ENCODE peak calls at places on chromosomes 16 and 17, in six cellular contexts. One of them, this sample, is unnamed.

GRCh38 chr16:25546781-25547180 is 145.0 kb upstream of the HS3ST4 start:
- DNase-seq in foreskin keratinocyte: no peak
- DNase-seq in activated T-cell treated with anti-CD3 and anti-CD28 coated beads for 4 hours: no peak
- DNase-seq in tibial nerve: no peak
- DNase-seq in EL: no peak
- DNase-seq in heart right ventricle: no peak
- DNase-seq in this sample: no peak

GRCh38 chr17:41624208-41625101 is at the start of gene KRT17:
- DNase-seq in EL: no peak
- DNase-seq in foreskin keratinocyte: peak
- DNase-seq in tibial nerve: no peak
- DNase-seq in activated T-cell treated with anti-CD3 and anti-CD28 coated beads for 4 hours: no peak
- DNase-seq in heart right ventricle: no peak
- DNase-seq in this sample: no peak

GRCh38 chr17:3894927-3895343 is 2.1 kb upstream of the CAMKK1 start:
- DNase-seq in heart right ventricle: no peak
- DNase-seq in foreskin keratinocyte: no peak
- DNase-seq in activated T-cell treated with anti-CD3 and anti-CD28 coated beads for 4 hours: no peak
- DNase-seq in EL: peak
- DNase-seq in tibial nerve: no peak
- DNase-seq in this sample: no peak

GRCh38 chr16:89801800-89802199 is 14.6 kb downstream of the FANCA start:
- DNase-seq in foreskin keratinocyte: no peak
- DNase-seq in activated T-cell treated with anti-CD3 and anti-CD28 coated beads for 4 hours: no peak
- DNase-seq in EL: no peak
- DNase-seq in tibial nerve: no peak
- DNase-seq in heart right ventricle: no peak
- DNase-seq in this sample: no peak

GRCh38 chr16:69324013-69324531 is 6.3 kb downstream of the PDF start:
- DNase-seq in heart right ventricle: peak
- DNase-seq in activated T-cell treated with anti-CD3 and anti-CD28 coated beads for 4 hours: no peak
- DNase-seq in EL: peak
- DNase-seq in foreskin keratinocyte: no peak
- DNase-seq in tibial nerve: peak
- DNase-seq in this sample: no peak

GRCh38 chr16:13143551-13143950 is 242.2 kb downstream of the SHISA9 start:
- DNase-seq in activated T-cell treated with anti-CD3 and anti-CD28 coated beads for 4 hours: no peak
- DNase-seq in heart right ventricle: no peak
- DNase-seq in tibial nerve: no peak
- DNase-seq in foreskin keratinocyte: peak
- DNase-seq in EL: no peak
- DNase-seq in this sample: no peak

GRCh38 chr17:55219939-55220338 is 44.8 kb upstream of the HLF start:
- DNase-seq in tibial nerve: no peak
- DNase-seq in activated T-cell treated with anti-CD3 and anti-CD28 coated beads for 4 hours: no peak
- DNase-seq in EL: no peak
- DNase-seq in heart right ventricle: no peak
- DNase-seq in foreskin keratinocyte: no peak
- DNase-seq in this sample: no peak

GRCh38 chr16:71479420-71479819 is 9.7 kb downstream of the ZNF19 start:
- DNase-seq in foreskin keratinocyte: peak
- DNase-seq in heart right ventricle: no peak
- DNase-seq in EL: peak
- DNase-seq in tibial nerve: no peak
- DNase-seq in activated T-cell treated with anti-CD3 and anti-CD28 coated beads for 4 hours: no peak
- DNase-seq in this sample: no peak

GRCh38 chr17:71022758-71023157 is 853.4 kb downstream of the KCNJ2 start:
- DNase-seq in tibial nerve: no peak
- DNase-seq in heart right ventricle: no peak
- DNase-seq in EL: no peak
- DNase-seq in foreskin keratinocyte: no peak
- DNase-seq in activated T-cell treated with anti-CD3 and anti-CD28 coated beads for 4 hours: no peak
- DNase-seq in this sample: no peak

GRCh38 chr17:251531-251930 is 70.1 kb upstream of the DOC2B start:
- DNase-seq in EL: no peak
- DNase-seq in tibial nerve: no peak
- DNase-seq in activated T-cell treated with anti-CD3 and anti-CD28 coated beads for 4 hours: no peak
- DNase-seq in foreskin keratinocyte: no peak
- DNase-seq in heart right ventricle: no peak
- DNase-seq in this sample: no peak

GRCh38 chr17:12958786-12959185 is 59.0 kb downstream of the ELAC2 start:
- DNase-seq in activated T-cell treated with anti-CD3 and anti-CD28 coated beads for 4 hours: no peak
- DNase-seq in tibial nerve: no peak
- DNase-seq in EL: peak
- DNase-seq in foreskin keratinocyte: no peak
- DNase-seq in heart right ventricle: no peak
- DNase-seq in this sample: no peak

GRCh38 chr16:1341495-1342388 is 8.3 kb downstream of the BAIAP3 start:
- DNase-seq in foreskin keratinocyte: no peak
- DNase-seq in EL: no peak
- DNase-seq in heart right ventricle: no peak
- DNase-seq in activated T-cell treated with anti-CD3 and anti-CD28 coated beads for 4 hours: no peak
- DNase-seq in tibial nerve: no peak
- DNase-seq in this sample: no peak

GRCh38 chr16:70374213-70374612 is 27.5 kb downstream of the DDX19A start:
- DNase-seq in activated T-cell treated with anti-CD3 and anti-CD28 coated beads for 4 hours: no peak
- DNase-seq in foreskin keratinocyte: no peak
- DNase-seq in heart right ventricle: no peak
- DNase-seq in tibial nerve: no peak
- DNase-seq in EL: no peak
- DNase-seq in this sample: no peak

GRCh38 chr16:90031186-90031930 is 12.1 kb upstream of the DBNDD1 start:
- DNase-seq in EL: peak
- DNase-seq in heart right ventricle: no peak
- DNase-seq in foreskin keratinocyte: no peak
- DNase-seq in tibial nerve: no peak
- DNase-seq in activated T-cell treated with anti-CD3 and anti-CD28 coated beads for 4 hours: no peak
- DNase-seq in this sample: no peak

GRCh38 chr17:79461041-79461440 is 149.8 kb downstream of the RBFOX3 start:
- DNase-seq in EL: peak
- DNase-seq in activated T-cell treated with anti-CD3 and anti-CD28 coated beads for 4 hours: no peak
- DNase-seq in foreskin keratinocyte: peak
- DNase-seq in tibial nerve: no peak
- DNase-seq in heart right ventricle: no peak
- DNase-seq in this sample: no peak

GRCh38 chr16:19184823-19185509 is 16.9 kb downstream of the SYT17 start:
- DNase-seq in tibial nerve: no peak
- DNase-seq in EL: no peak
- DNase-seq in heart right ventricle: no peak
- DNase-seq in activated T-cell treated with anti-CD3 and anti-CD28 coated beads for 4 hours: no peak
- DNase-seq in foreskin keratinocyte: no peak
- DNase-seq in this sample: no peak

GRCh38 chr17:67491009-67491677 is 114.1 kb downstream of the PITPNC1 start:
- DNase-seq in heart right ventricle: peak
- DNase-seq in EL: peak
- DNase-seq in tibial nerve: peak
- DNase-seq in foreskin keratinocyte: no peak
- DNase-seq in activated T-cell treated with anti-CD3 and anti-CD28 coated beads for 4 hours: no peak
- DNase-seq in this sample: no peak

GRCh38 chr16:54422569-54422978 is 136.0 kb upstream of the IRX3 start:
- DNase-seq in foreskin keratinocyte: peak
- DNase-seq in EL: peak
- DNase-seq in activated T-cell treated with anti-CD3 and anti-CD28 coated beads for 4 hours: no peak
- DNase-seq in tibial nerve: no peak
- DNase-seq in heart right ventricle: no peak
- DNase-seq in this sample: no peak

GRCh38 chr17:49979748-49980479 is 10.9 kb downstream of the DLX4 start:
- DNase-seq in tibial nerve: no peak
- DNase-seq in foreskin keratinocyte: peak
- DNase-seq in activated T-cell treated with anti-CD3 and anti-CD28 coated beads for 4 hours: no peak
- DNase-seq in EL: no peak
- DNase-seq in heart right ventricle: no peak
- DNase-seq in this sample: no peak

GRCh38 chr16:31262084-31262483 is 2.3 kb downstream of the ITGAM start:
- DNase-seq in heart right ventricle: no peak
- DNase-seq in foreskin keratinocyte: no peak
- DNase-seq in EL: no peak
- DNase-seq in activated T-cell treated with anti-CD3 and anti-CD28 coated beads for 4 hours: no peak
- DNase-seq in tibial nerve: no peak
- DNase-seq in this sample: no peak

GRCh38 chr17:73531171-73531570 is 113.1 kb downstream of the SDK2 start:
- DNase-seq in foreskin keratinocyte: no peak
- DNase-seq in tibial nerve: no peak
- DNase-seq in activated T-cell treated with anti-CD3 and anti-CD28 coated beads for 4 hours: no peak
- DNase-seq in EL: no peak
- DNase-seq in heart right ventricle: no peak
- DNase-seq in this sample: no peak

GRCh38 chr16:5944971-5945370 is 847.4 kb upstream of the EEF2KMT start:
- DNase-seq in tibial nerve: no peak
- DNase-seq in activated T-cell treated with anti-CD3 and anti-CD28 coated beads for 4 hours: no peak
- DNase-seq in heart right ventricle: no peak
- DNase-seq in EL: no peak
- DNase-seq in foreskin keratinocyte: no peak
- DNase-seq in this sample: no peak

GRCh38 chr17:79991140-79991923 is 44.3 kb downstream of the TBC1D16 start:
- DNase-seq in tibial nerve: peak
- DNase-seq in heart right ventricle: peak
- DNase-seq in activated T-cell treated with anti-CD3 and anti-CD28 coated beads for 4 hours: peak
- DNase-seq in EL: peak
- DNase-seq in foreskin keratinocyte: peak
- DNase-seq in this sample: peak

GRCh38 chr16:84081446-84081989 is 35.2 kb downstream of the MBTPS1 start:
- DNase-seq in tibial nerve: no peak
- DNase-seq in foreskin keratinocyte: no peak
- DNase-seq in EL: no peak
- DNase-seq in activated T-cell treated with anti-CD3 and anti-CD28 coated beads for 4 hours: no peak
- DNase-seq in heart right ventricle: no peak
- DNase-seq in this sample: no peak

GRCh38 chr17:72249441-72249840 is 128.6 kb downstream of the SOX9 start:
- DNase-seq in tibial nerve: no peak
- DNase-seq in foreskin keratinocyte: peak
- DNase-seq in heart right ventricle: no peak
- DNase-seq in EL: no peak
- DNase-seq in activated T-cell treated with anti-CD3 and anti-CD28 coated beads for 4 hours: no peak
- DNase-seq in this sample: no peak

GRCh38 chr16:50434872-50435478 is 66.2 kb upstream of the BRD7 start:
- DNase-seq in heart right ventricle: no peak
- DNase-seq in tibial nerve: no peak
- DNase-seq in activated T-cell treated with anti-CD3 and anti-CD28 coated beads for 4 hours: no peak
- DNase-seq in EL: no peak
- DNase-seq in foreskin keratinocyte: no peak
- DNase-seq in this sample: no peak

GRCh38 chr16:58498341-58499091 is 1.4 kb upstream of the NDRG4 start:
- DNase-seq in heart right ventricle: no peak
- DNase-seq in EL: no peak
- DNase-seq in tibial nerve: no peak
- DNase-seq in foreskin keratinocyte: no peak
- DNase-seq in activated T-cell treated with anti-CD3 and anti-CD28 coated beads for 4 hours: no peak
- DNase-seq in this sample: no peak

GRCh38 chr17:28226563-28226962 is 92.4 kb upstream of the TMEM97 start:
- DNase-seq in foreskin keratinocyte: no peak
- DNase-seq in EL: no peak
- DNase-seq in activated T-cell treated with anti-CD3 and anti-CD28 coated beads for 4 hours: no peak
- DNase-seq in heart right ventricle: no peak
- DNase-seq in tibial nerve: no peak
- DNase-seq in this sample: no peak

GRCh38 chr16:48628359-48628985 is 18.5 kb upstream of the N4BP1 start:
- DNase-seq in EL: no peak
- DNase-seq in foreskin keratinocyte: no peak
- DNase-seq in heart right ventricle: no peak
- DNase-seq in activated T-cell treated with anti-CD3 and anti-CD28 coated beads for 4 hours: no peak
- DNase-seq in tibial nerve: no peak
- DNase-seq in this sample: no peak

GRCh38 chr17:76153640-76154039 is 12.6 kb upstream of the FOXJ1 start:
- DNase-seq in foreskin keratinocyte: no peak
- DNase-seq in activated T-cell treated with anti-CD3 and anti-CD28 coated beads for 4 hours: no peak
- DNase-seq in heart right ventricle: no peak
- DNase-seq in tibial nerve: peak
- DNase-seq in EL: peak
- DNase-seq in this sample: no peak

GRCh38 chr16:67879462-67879861 is 5.2 kb upstream of the NRN1L start:
- DNase-seq in activated T-cell treated with anti-CD3 and anti-CD28 coated beads for 4 hours: no peak
- DNase-seq in heart right ventricle: no peak
- DNase-seq in tibial nerve: no peak
- DNase-seq in foreskin keratinocyte: no peak
- DNase-seq in EL: no peak
- DNase-seq in this sample: no peak

GRCh38 chr17:17204041-17204591 is 2.0 kb downstream of the PLD6 start:
- DNase-seq in tibial nerve: no peak
- DNase-seq in heart right ventricle: peak
- DNase-seq in foreskin keratinocyte: no peak
- DNase-seq in activated T-cell treated with anti-CD3 and anti-CD28 coated beads for 4 hours: no peak
- DNase-seq in EL: no peak
- DNase-seq in this sample: no peak

GRCh38 chr16:88842806-88843205 is 13.9 kb downstream of the GALNS start:
- DNase-seq in activated T-cell treated with anti-CD3 and anti-CD28 coated beads for 4 hours: no peak
- DNase-seq in foreskin keratinocyte: no peak
- DNase-seq in tibial nerve: no peak
- DNase-seq in EL: no peak
- DNase-seq in heart right ventricle: no peak
- DNase-seq in this sample: no peak

GRCh38 chr16:85555549-85556455 is 57.3 kb upstream of the GSE1 start:
- DNase-seq in heart right ventricle: peak
- DNase-seq in activated T-cell treated with anti-CD3 and anti-CD28 coated beads for 4 hours: no peak
- DNase-seq in EL: peak
- DNase-seq in tibial nerve: peak
- DNase-seq in foreskin keratinocyte: no peak
- DNase-seq in this sample: no peak

GRCh38 chr17:73609688-73610210 is 34.5 kb downstream of the SDK2 start:
- DNase-seq in activated T-cell treated with anti-CD3 and anti-CD28 coated beads for 4 hours: no peak
- DNase-seq in foreskin keratinocyte: no peak
- DNase-seq in EL: no peak
- DNase-seq in heart right ventricle: no peak
- DNase-seq in tibial nerve: no peak
- DNase-seq in this sample: no peak

GRCh38 chr17:78661092-78661770 is 84.0 kb upstream of the DNAH17 start:
- DNase-seq in foreskin keratinocyte: peak
- DNase-seq in tibial nerve: no peak
- DNase-seq in activated T-cell treated with anti-CD3 and anti-CD28 coated beads for 4 hours: no peak
- DNase-seq in EL: peak
- DNase-seq in heart right ventricle: no peak
- DNase-seq in this sample: no peak

GRCh38 chr16:55701442-55702319 is 45.9 kb downstream of the SLC6A2 start:
- DNase-seq in tibial nerve: peak
- DNase-seq in heart right ventricle: peak
- DNase-seq in activated T-cell treated with anti-CD3 and anti-CD28 coated beads for 4 hours: no peak
- DNase-seq in EL: peak
- DNase-seq in foreskin keratinocyte: peak
- DNase-seq in this sample: no peak

GRCh38 chr17:13346996-13347762 is 254.6 kb downstream of the HS3ST3A1 start:
- DNase-seq in activated T-cell treated with anti-CD3 and anti-CD28 coated beads for 4 hours: no peak
- DNase-seq in EL: peak
- DNase-seq in heart right ventricle: no peak
- DNase-seq in foreskin keratinocyte: peak
- DNase-seq in tibial nerve: no peak
- DNase-seq in this sample: no peak

This sample was measured in stimulated activated CD8-positive, alpha-beta memory T cell treated with anti-CD3 and anti-CD28 coated beads, Interleukin-7, amount 100 ng/mL, for 4 hours.